ENCODE peak calls at places on chromosomes 1 and 21, in five cellular contexts. One of them, this sample, is unnamed.
A peak's percentile ranks its signal among the peaks of the same experiment; 100 is the strongest.

GRCh38 chr21:46059195-46059594 is 38.7 kb upstream of the COL6A2 start:
- DNase-seq in A549: no peak
- DNase-seq in tibial artery: peak; percentile 54
- DNase-seq in colonic mucosa: no peak
- DNase-seq in heart right ventricle: no peak
- DNase-seq in this sample: no peak

GRCh38 chr1:223022641-223023473 is 120.2 kb downstream of the TLR5 start:
- DNase-seq in tibial artery: no peak
- DNase-seq in A549: no peak
- DNase-seq in heart right ventricle: peak; percentile 24
- DNase-seq in colonic mucosa: no peak
- DNase-seq in this sample: no peak

GRCh38 chr21:25518491-25518911 is 88.8 kb downstream of the MRPL39 start:
- DNase-seq in A549: no peak
- DNase-seq in heart right ventricle: no peak
- DNase-seq in tibial artery: no peak
- DNase-seq in colonic mucosa: no peak
- DNase-seq in this sample: no peak

GRCh38 chr1:44677201-44677520 is 2.6 kb downstream of the ARMH1 start:
- DNase-seq in heart right ventricle: no peak
- DNase-seq in tibial artery: no peak
- DNase-seq in colonic mucosa: no peak
- DNase-seq in A549: peak; percentile 53
- DNase-seq in this sample: no peak

GRCh38 chr1:214584805-214585766 is 17.9 kb upstream of the CENPF start:
- DNase-seq in colonic mucosa: no peak
- DNase-seq in A549: peak; percentile 41
- DNase-seq in heart right ventricle: no peak
- DNase-seq in tibial artery: no peak
- DNase-seq in this sample: no peak

GRCh38 chr1:70528591-70529333 is 117.7 kb downstream of the CTH start:
- DNase-seq in A549: peak; percentile 4
- DNase-seq in heart right ventricle: no peak
- DNase-seq in colonic mucosa: no peak
- DNase-seq in tibial artery: no peak
- DNase-seq in this sample: no peak

GRCh38 chr1:181115367-181115684 is 26.8 kb downstream of the IER5 start:
- DNase-seq in heart right ventricle: no peak
- DNase-seq in tibial artery: no peak
- DNase-seq in A549: no peak
- DNase-seq in colonic mucosa: no peak
- DNase-seq in this sample: no peak

GRCh38 chr1:32748348-32748747 is 45.8 kb upstream of the SYNC start:
- DNase-seq in tibial artery: no peak
- DNase-seq in heart right ventricle: no peak
- DNase-seq in colonic mucosa: no peak
- DNase-seq in A549: no peak
- DNase-seq in this sample: no peak

GRCh38 chr1:150528997-150529396 is 13.4 kb downstream of the FALEC start:
- DNase-seq in A549: no peak
- DNase-seq in colonic mucosa: no peak
- DNase-seq in tibial artery: no peak
- DNase-seq in heart right ventricle: no peak
- DNase-seq in this sample: peak; percentile 64

DNA sequence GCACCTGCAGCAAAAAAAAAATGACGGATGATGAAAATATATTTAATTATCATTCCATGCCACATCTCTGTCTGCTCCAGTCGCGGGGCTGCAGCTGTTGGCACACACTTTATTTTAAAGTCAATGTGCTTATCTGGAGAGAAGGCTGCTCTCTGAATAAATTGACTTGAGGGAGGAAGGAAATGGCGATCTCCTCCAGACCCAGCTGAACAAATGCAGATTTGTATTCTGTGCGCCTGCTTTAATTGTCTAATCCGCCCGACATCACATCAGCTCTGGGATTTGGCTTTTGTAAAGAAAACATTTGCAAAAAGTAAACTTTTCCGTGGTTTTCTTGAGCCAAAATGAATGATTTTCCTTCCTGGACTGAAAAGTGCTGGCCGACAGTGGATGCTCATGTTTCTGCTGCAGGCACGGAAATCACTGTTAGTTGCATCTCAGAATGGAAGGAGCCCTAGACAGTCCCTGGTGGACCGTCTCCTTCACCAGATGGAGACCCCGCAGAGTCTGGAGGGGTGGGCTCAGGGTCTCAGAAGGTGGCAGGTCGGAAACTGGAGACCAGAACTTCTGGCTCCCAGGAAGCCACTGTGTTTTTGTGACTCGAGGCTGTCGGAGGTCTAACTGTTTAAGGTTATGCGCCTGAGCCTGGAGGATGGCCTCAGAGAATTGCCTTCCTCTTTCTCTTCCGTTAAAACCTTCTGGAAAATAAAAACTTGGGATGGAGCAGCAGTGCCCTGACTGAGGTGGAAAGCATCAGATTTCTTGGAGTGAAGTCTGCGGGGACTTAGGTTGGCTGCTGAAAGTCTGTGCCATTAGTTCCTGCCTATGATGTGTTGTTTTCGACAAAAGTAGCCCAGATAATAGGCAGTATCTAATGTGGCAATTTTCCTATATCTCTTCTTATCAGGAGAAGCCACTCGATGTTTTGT is 150.4 kb downstream of the CAMTA1 start:
- DNase-seq in tibial artery: no peak
- DNase-seq in heart right ventricle: no peak
- DNase-seq in colonic mucosa: no peak
- DNase-seq in A549: no peak
- DNase-seq in this sample: no peak
- H3K27ac ChIP-seq in tibial artery: peak overlapping the region; percentile 22
- H3K27ac ChIP-seq in heart right ventricle: no peak overlapping the region
- H3K27ac ChIP-seq in colonic mucosa: no peak overlapping the region
- H3K27ac ChIP-seq in A549: no peak overlapping the region
- H3K27ac ChIP-seq in this sample: no peak overlapping the region

GRCh38 chr1:186086583-186086982 is 288.5 kb downstream of the TPR start:
- DNase-seq in heart right ventricle: no peak
- DNase-seq in A549: no peak
- DNase-seq in tibial artery: no peak
- DNase-seq in colonic mucosa: no peak
- DNase-seq in this sample: no peak

GRCh38 chr1:186079084-186079684 is 295.9 kb downstream of the TPR start:
- DNase-seq in tibial artery: no peak
- DNase-seq in colonic mucosa: no peak
- DNase-seq in heart right ventricle: no peak
- DNase-seq in A549: no peak
- DNase-seq in this sample: no peak

GRCh38 chr1:186078245-186078644 is 296.8 kb downstream of the TPR start:
- DNase-seq in tibial artery: no peak
- DNase-seq in A549: no peak
- DNase-seq in colonic mucosa: no peak
- DNase-seq in heart right ventricle: no peak
- DNase-seq in this sample: no peak

GRCh38 chr1:186082235-186082937 is 292.7 kb downstream of the TPR start:
- DNase-seq in heart right ventricle: peak; percentile 38
- DNase-seq in A549: no peak
- DNase-seq in colonic mucosa: peak; percentile 91
- DNase-seq in tibial artery: peak; percentile 86
- DNase-seq in this sample: peak; percentile 74
- H3K27ac ChIP-seq in heart right ventricle: no peak overlapping the region
- H3K27ac ChIP-seq in A549: no peak overlapping the region
- H3K27ac ChIP-seq in colonic mucosa: no peak overlapping the region
- H3K27ac ChIP-seq in tibial artery: peak overlapping the region; percentile 25
- H3K27ac ChIP-seq in this sample: peak overlapping the region; percentile 34

DNA sequence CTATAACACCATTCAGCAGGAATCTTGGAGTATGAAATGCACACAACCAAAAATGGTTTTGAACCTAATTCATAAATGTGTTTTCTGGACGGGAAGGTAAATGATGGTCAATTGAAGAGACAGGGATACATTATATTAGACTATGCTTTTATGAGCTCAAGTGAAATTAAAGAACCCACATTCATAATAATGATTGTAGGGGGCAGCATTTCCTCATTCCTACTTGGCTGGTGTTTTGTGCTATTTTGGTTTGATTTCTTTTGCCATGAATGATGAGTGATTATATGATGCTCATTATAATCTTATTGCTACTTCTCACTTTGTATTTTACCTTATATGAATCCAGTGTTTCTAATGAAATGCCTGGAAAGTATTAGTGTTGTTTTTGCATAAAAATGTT is 372 bp downstream of the OR2L3 start:
- DNase-seq in colonic mucosa: no peak
- DNase-seq in A549: no peak
- DNase-seq in heart right ventricle: no peak
- DNase-seq in tibial artery: no peak
- DNase-seq in this sample: no peak
- H3K27ac ChIP-seq in colonic mucosa: no peak overlapping the region
- H3K27ac ChIP-seq in A549: no peak overlapping the region
- H3K27ac ChIP-seq in heart right ventricle: no peak overlapping the region
- H3K27ac ChIP-seq in tibial artery: no peak overlapping the region
- H3K27ac ChIP-seq in this sample: no peak overlapping the region

GRCh38 chr1:39412892-39413291 is 78.5 kb upstream of the BMP8A start:
- DNase-seq in colonic mucosa: no peak
- DNase-seq in heart right ventricle: no peak
- DNase-seq in tibial artery: no peak
- DNase-seq in A549: no peak
- DNase-seq in this sample: no peak

GRCh38 chr1:39409055-39409816 is 82.2 kb upstream of the BMP8A start:
- DNase-seq in colonic mucosa: peak; percentile 57
- DNase-seq in A549: no peak
- DNase-seq in tibial artery: peak; percentile 76
- DNase-seq in heart right ventricle: peak; percentile 58
- DNase-seq in this sample: no peak

GRCh38 chr1:39411526-39411925 is 79.9 kb upstream of the BMP8A start:
- DNase-seq in A549: no peak
- DNase-seq in heart right ventricle: no peak
- DNase-seq in tibial artery: no peak
- DNase-seq in colonic mucosa: no peak
- DNase-seq in this sample: no peak

GRCh38 chr1:39412079-39412478 is 79.4 kb upstream of the BMP8A start:
- DNase-seq in heart right ventricle: no peak
- DNase-seq in colonic mucosa: no peak
- DNase-seq in tibial artery: no peak
- DNase-seq in A549: no peak
- DNase-seq in this sample: no peak

DNA sequence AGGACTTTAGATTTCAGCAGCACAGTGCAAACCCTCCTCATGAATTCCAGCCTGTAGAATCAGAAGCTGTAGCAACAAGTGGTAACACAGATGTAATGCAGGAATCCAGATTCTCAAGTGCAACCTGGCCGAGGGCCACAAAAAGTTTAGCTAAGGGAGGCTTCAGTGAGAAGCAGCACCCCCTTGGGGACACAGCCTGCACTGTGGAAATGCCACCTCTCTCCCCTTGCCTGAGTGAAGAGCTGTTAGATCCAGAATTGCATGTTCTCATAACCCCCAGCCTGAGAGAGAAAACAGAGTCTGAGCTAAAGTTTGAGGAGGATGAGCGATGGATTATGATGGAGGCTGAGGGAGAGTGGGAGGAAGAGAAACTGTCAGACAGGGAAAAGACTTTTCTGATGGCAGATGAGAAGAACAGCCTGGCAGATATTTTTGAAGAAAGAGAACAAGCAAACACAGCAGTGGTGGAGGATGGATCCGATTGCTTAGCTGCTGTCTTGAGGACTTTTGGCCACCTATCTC is 80.5 kb upstream of the BMP8A start:
- DNase-seq in tibial artery: peak; percentile 91
- DNase-seq in A549: peak; percentile 62
- DNase-seq in heart right ventricle: peak; percentile 74
- DNase-seq in colonic mucosa: peak; percentile 80
- DNase-seq in this sample: peak; percentile 59
- H3K27ac ChIP-seq in tibial artery: peak overlapping the region; percentile 93
- H3K27ac ChIP-seq in A549: peak overlapping the region; percentile 72
- H3K27ac ChIP-seq in heart right ventricle: no peak overlapping the region
- H3K27ac ChIP-seq in colonic mucosa: peak overlapping the region; percentile 31
- H3K27ac ChIP-seq in this sample: peak overlapping the region; percentile 77

GRCh38 chr1:15426492-15427279 is 11.6 kb upstream of the CTRC start:
- DNase-seq in heart right ventricle: peak; percentile 26
- DNase-seq in colonic mucosa: peak; percentile 81
- DNase-seq in tibial artery: no peak
- DNase-seq in A549: peak; percentile 54
- DNase-seq in this sample: no peak
- H3K27ac ChIP-seq in heart right ventricle: no peak overlapping the region
- H3K27ac ChIP-seq in colonic mucosa: peak overlapping the region; percentile 88
- H3K27ac ChIP-seq in tibial artery: no peak overlapping the region
- H3K27ac ChIP-seq in A549: peak overlapping the region; percentile 98
- H3K27ac ChIP-seq in this sample: peak overlapping the region; percentile 35

DNA sequence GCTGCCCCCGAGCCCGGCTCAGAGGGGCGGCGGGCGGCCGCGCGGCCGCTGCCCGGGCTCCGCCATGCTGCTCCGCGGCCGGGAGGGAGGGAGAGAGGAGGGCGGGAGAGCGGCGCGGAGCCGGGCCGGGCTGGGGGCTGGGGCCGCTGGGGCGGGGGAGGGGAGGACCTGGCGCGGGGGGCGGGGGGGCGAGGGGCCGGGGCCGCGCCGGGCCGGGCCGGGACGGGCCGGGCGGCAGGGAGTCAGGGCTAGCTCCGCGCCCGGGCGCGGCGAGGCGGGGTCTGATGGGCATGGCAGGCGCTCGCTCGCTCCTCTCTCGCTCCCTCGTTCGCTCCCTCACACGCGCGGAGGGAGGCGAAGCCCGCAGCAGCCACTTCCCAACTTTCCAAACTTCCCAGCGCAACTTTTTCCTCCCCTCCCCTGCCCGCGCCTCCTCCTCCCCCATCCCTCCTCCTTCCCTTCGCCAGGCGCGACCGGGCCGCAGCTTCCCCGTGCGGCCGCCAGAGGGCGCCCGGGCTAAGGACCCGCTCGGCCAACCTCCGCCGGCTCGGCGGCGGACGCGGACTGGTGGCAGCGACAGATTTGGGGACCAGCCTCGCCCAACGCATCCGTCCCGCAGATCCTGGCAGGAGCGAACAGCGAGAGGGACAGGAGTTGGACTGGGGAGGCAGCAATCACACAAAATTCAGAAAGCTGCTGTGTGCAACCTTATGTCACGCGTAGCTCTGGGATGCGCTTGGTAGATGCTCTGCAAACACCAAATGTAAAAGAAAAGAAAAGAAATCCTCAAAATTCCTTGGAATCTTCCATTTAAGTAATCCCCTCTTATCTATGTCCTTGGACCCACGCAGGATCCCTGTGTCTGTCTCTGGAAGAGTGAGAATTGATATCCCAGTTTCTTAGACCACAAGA is at the start of gene TRABD2B:
- DNase-seq in tibial artery: peak; percentile 95
- DNase-seq in heart right ventricle: peak; percentile 84
- DNase-seq in A549: peak; percentile 74
- DNase-seq in colonic mucosa: peak; percentile 79
- DNase-seq in this sample: no peak
- H3K27ac ChIP-seq in tibial artery: peak within 1 kb of the TSS; percentile 100
- H3K27ac ChIP-seq in heart right ventricle: no peak within 1 kb of the TSS
- H3K27ac ChIP-seq in A549: peak within 1 kb of the TSS; percentile 75
- H3K27ac ChIP-seq in colonic mucosa: no peak within 1 kb of the TSS
- H3K27ac ChIP-seq in this sample: no peak within 1 kb of the TSS

GRCh38 chr1:3312894-3313578 is 141.4 kb upstream of the ARHGEF16 start:
- DNase-seq in tibial artery: peak; percentile 99
- DNase-seq in A549: peak; percentile 81
- DNase-seq in colonic mucosa: peak; percentile 64
- DNase-seq in heart right ventricle: peak; percentile 88
- DNase-seq in this sample: peak; percentile 44
- H3K27ac ChIP-seq in tibial artery: peak overlapping the region; percentile 96
- H3K27ac ChIP-seq in A549: peak overlapping the region; percentile 91
- H3K27ac ChIP-seq in colonic mucosa: peak overlapping the region; percentile 76
- H3K27ac ChIP-seq in heart right ventricle: peak overlapping the region; percentile 91
- H3K27ac ChIP-seq in this sample: no peak overlapping the region

This sample was measured in epithelial cell of prostate.